ENCODE peak calls at places on chromosomes 5 and 9, in seven cellular contexts. C is cardiac fibroblast, O is AG10803, J is HFFc6, Q is H1, L is fibroblast of lung, K is brain microvascular endothelial cell. W is an unnamed sample.

GRCh38 chr9:1869843-1870242 is 145.3 kb upstream of the SMARCA2 start:
- DNase-seq in L (no peak), K (no peak), O (no peak), J (no peak), C (peak), Q (peak), W (peak)

GRCh38 chr5:172133359-172134029 is 54.5 kb downstream of the STK10 start:
- DNase-seq in Q (no peak), L (peak), C (peak), J (peak), K (peak), O (peak), W (no peak)

GRCh38 chr5:124747770-124748686 is 1.6 kb upstream of the ZNF608 start:
- DNase-seq in C (peak), L (no peak), Q (no peak), J (no peak), O (no peak), K (no peak), W (no peak)

GRCh38 chr5:58462623-58463230 is 2.8 kb upstream of the PLK2 start:
- DNase-seq in L (peak), K (peak), Q (no peak), C (peak), J (peak), O (peak), W (no peak)

GRCh38 chr9:128689820-128690683 is 1.0 kb downstream of the SET start:
- DNase-seq in K (no peak), Q (no peak), O (peak), J (no peak), L (peak), C (peak), W (peak)

GRCh38 chr9:136568288-136569081 is 22.6 kb upstream of the NOTCH1 start:
- DNase-seq in Q (no peak), C (no peak), L (no peak), O (no peak), J (no peak), K (no peak), W (no peak)

GRCh38 chr9:137053944-137054931 is at the start of gene ENTPD2:
- DNase-seq in L (no peak), J (no peak), O (no peak), C (no peak), Q (no peak), K (no peak), W (no peak)

GRCh38 chr5:177557041-177557647 is 2.8 kb upstream of the FAM193B start:
- DNase-seq in L (no peak), J (peak), K (no peak), Q (no peak), C (no peak), O (no peak), W (no peak)

GRCh38 chr9:14715102-14715501 is 7.4 kb downstream of the CER1 start:
- DNase-seq in Q (no peak), C (no peak), J (no peak), O (no peak), K (peak), L (peak), W (no peak)

GRCh38 chr5:88948746-88949600 is 66.0 kb upstream of the MEF2C start:
- DNase-seq in C (no peak), K (no peak), Q (no peak), L (no peak), O (no peak), J (no peak), W (no peak)

GRCh38 chr5:75584641-75585040 is 26.6 kb upstream of the ANKDD1B start:
- DNase-seq in J (no peak), Q (no peak), C (no peak), O (no peak), L (no peak), K (no peak), W (no peak)

GRCh38 chr9:76996700-76997099 is 22.8 kb upstream of the FOXB2 start:
- DNase-seq in K (peak), L (peak), C (peak), Q (no peak), O (peak), J (peak), W (peak)

GRCh38 chr9:4994166-4994890 is 9.3 kb downstream of the JAK2 start:
- DNase-seq in J (no peak), C (no peak), Q (no peak), L (no peak), O (no peak), K (no peak), W (no peak)

DNA sequence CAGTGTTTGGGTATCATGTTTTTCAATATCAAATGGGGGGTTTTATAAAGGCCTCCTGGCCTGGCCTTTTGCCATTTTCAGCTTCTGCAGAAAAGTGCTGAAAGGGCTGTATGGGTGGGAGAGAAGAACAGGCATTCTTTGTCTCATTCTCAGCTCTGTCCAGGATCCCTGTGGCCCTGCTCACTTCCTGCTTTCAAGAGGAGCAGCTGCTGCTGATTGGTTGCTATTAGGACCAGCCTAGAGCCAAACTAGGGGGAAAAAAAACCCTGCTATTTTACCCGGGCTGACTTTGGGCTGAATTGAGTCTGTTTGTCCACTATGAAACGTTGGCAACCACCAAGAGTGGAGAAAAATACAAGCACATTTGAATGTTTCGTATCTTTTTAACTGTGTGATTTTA is 117.1 kb downstream of the CMYA5 start:
- DNase-seq in K (no peak), J (no peak), Q (no peak), O (peak), L (peak), C (peak), W (no peak)
- TF ChIP-seq CTCF in K (no peak), J (no peak), Q (no peak), O (no peak), L (no peak), C (no peak), W (no peak)

DNA sequence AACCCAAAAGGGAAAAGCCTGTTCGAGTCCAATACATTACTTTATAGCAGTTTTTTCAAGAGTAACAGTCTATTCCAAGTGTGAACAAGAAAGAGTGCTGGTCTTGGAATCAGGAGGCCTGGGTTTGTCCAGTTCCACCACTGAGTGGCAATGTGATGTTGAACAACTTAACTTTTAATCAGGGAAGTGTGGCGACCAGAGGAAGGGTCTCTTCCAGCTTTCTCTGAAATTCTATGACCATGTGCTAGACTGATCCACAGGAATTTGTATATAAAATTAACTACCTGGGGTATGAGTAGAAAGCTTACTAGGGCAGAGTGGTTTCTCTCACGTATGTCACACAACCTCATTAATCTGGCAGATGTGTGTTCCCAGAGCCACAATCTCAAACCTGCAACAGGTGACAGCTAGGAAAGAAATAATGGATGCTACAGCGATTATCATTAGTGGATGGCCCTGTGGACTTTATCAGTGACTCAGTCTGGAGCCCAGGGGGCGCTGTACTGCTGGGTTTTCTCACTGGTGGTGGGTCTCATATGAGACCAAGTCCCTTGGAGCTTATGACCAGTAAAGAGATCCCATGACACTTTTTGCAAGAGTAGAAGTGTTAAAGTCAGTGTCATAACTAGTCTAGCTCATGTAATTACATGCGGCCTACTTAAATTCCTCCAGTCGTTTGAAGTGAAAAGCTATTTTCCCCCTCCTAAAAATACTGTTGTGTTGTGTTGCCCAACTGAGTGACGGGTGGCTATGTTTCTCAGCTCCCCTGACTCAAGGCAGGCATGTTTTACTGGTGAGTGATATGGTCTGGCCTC is 116.5 kb downstream of the GDNF start:
- DNase-seq in J (no peak), C (no peak), Q (no peak), L (peak), K (no peak), O (peak), W (peak)
- TF ChIP-seq CTCF in J (peak), C (peak), Q (peak), L (peak), K (peak), O (peak), W (peak)

DNA sequence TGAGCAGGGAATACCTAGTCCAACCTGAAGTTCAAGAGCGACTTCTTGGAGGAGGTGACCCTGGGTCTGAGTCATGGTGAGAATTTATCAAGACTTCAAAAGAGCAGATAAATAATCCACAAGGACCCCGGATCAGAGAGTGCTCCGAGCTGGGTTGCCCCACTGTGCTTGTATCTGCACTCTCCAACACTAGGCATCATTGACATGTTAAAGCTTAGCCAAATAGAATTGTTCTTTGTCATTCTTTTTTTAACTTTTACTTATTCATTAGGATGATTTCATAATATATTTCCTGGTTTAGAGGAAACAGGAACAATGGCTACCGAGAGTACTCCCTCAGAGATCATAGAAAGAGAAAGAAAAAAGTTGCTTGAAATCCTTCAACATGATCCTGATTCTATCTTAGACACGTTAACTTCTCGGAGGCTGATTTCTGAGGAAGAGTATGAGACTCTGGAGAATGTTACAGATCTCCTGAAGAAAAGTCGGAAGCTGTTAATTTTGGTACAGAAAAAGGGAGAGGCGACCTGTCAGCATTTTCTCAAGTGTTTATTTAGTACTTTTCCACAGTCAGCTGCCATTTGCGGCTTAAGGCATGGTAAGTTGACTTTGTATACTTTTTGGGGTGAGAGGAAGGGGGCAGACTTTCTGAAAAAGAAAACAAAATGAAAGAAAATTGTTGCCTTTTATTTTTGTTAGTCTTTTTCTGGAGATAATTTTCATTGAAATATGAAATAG is at the start of gene CARD6:
- DNase-seq in K (no peak), O (peak), J (no peak), L (no peak), C (peak), Q (no peak), W (no peak)
- TF ChIP-seq CTCF in K (no peak), O (peak), J (peak), L (peak), C (no peak), Q (no peak), W (no peak)

DNA sequence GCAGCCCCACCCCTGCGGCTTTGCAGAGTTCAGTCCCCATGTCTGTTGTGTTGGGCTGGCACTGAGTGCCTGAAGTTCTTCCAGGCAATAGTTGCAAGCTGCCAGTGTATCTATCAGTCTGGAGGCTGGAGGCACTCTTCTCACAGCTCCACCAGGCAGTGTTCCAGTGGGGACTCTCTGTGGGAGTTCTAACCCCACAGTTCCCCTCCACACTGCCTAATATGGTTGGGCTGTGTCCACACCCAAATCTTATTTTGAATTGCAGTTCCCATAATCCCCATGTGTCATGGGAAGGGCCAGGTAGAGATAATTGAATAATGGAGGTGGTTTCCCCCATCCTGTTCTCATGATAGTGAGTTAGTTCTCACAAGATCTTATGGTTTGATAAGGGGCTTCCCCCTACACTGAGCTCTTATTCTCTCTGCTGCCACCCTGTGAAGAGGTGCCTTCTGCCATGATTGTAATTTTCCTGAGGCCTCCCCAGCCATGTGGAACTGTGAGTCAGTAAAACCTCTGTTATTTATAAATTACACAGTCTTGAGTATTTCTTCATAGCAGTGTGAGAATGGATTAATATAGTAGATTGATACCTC is 237.4 kb upstream of the ADRA1B start:
- DNase-seq in C (no peak), L (no peak), O (no peak), K (no peak), Q (no peak), J (no peak), W (no peak)
- TF ChIP-seq CTCF in C (no peak), L (no peak), O (no peak), K (no peak), Q (no peak), J (no peak), W (no peak)

GRCh38 chr5:153753645-153754432 is 263.4 kb downstream of the GRIA1 start:
- DNase-seq in K (no peak), J (no peak), C (no peak), L (peak), Q (no peak), O (peak), W (no peak)

GRCh38 chr5:153755913-153756500 is 265.5 kb downstream of the GRIA1 start:
- DNase-seq in J (no peak), K (no peak), C (no peak), Q (no peak), L (no peak), O (peak), W (no peak)

GRCh38 chr5:153752890-153753289 is 262.4 kb downstream of the GRIA1 start:
- DNase-seq in K (no peak), C (no peak), J (no peak), Q (no peak), L (peak), O (peak), W (no peak)

DNA sequence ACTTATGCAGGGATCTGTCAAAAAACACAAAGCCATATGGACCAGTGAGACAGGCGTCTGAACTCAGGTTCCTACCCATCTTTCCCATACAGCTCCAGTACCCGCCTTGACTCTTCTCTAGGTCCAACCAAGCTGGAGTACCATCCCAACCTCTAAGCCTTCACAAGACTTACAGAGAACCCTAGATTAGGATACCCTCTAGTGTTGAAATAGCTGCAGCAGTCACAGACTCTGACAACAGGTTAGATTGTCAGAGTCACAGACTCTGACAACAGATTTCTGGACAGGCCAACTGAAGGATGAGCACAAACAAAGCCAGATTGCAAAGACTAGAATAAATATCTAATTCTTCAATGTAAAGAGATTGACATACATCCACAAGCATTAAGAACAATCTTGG is 266.1 kb downstream of the GRIA1 start:
- DNase-seq in K (no peak), J (no peak), C (peak), Q (no peak), L (peak), O (no peak), W (no peak)
- TF ChIP-seq CTCF in K (no peak), J (peak), C (peak), Q (peak), L (peak), O (peak), W (no peak)